ENCODE peak calls at places on chromosomes 13 and 19, in five cellular contexts. One of them, this sample, is unnamed.
A peak's percentile ranks its signal among the peaks of the same experiment; 100 is the strongest.

GRCh38 chr13:52371736-52372247 is 34.2 kb downstream of the THSD1 start:
- DNase-seq in kidney glomerular epithelial cell: peak; percentile 91
- DNase-seq in ELR: peak; percentile 69
- DNase-seq in GM23248: peak; percentile 64
- DNase-seq in Caco-2: no peak
- DNase-seq in this sample: no peak

GRCh38 chr19:36719687-36720556 is 32.5 kb downstream of the ZNF567 start:
- DNase-seq in GM23248: peak; percentile 22
- DNase-seq in ELR: peak; percentile 8
- DNase-seq in kidney glomerular epithelial cell: no peak
- DNase-seq in Caco-2: no peak
- DNase-seq in this sample: no peak

GRCh38 chr13:27442797-27443196 is 7.6 kb downstream of the MTIF3 start:
- DNase-seq in ELR: no peak
- DNase-seq in kidney glomerular epithelial cell: no peak
- DNase-seq in GM23248: no peak
- DNase-seq in Caco-2: no peak
- DNase-seq in this sample: no peak

GRCh38 chr13:89891416-89891815 is 1456.1 kb upstream of the MIR17HG start:
- DNase-seq in Caco-2: no peak
- DNase-seq in ELR: no peak
- DNase-seq in GM23248: no peak
- DNase-seq in kidney glomerular epithelial cell: no peak
- DNase-seq in this sample: no peak

GRCh38 chr13:101941095-101941777 is 460.6 kb downstream of the FGF14 start:
- DNase-seq in ELR: peak; percentile 27
- DNase-seq in GM23248: peak; percentile 16
- DNase-seq in Caco-2: no peak
- DNase-seq in kidney glomerular epithelial cell: no peak
- DNase-seq in this sample: peak; percentile 61

GRCh38 chr19:33905473-33905936 is 108.8 kb downstream of the KCTD15 start:
- DNase-seq in ELR: no peak
- DNase-seq in GM23248: no peak
- DNase-seq in Caco-2: no peak
- DNase-seq in kidney glomerular epithelial cell: peak; percentile 7
- DNase-seq in this sample: no peak

GRCh38 chr13:114102521-114103288 is 29.7 kb downstream of the RASA3 start:
- DNase-seq in GM23248: no peak
- DNase-seq in Caco-2: peak; percentile 22
- DNase-seq in kidney glomerular epithelial cell: no peak
- DNase-seq in ELR: no peak
- DNase-seq in this sample: no peak

GRCh38 chr19:17334414-17335409 is at the start of gene ANO8:
- DNase-seq in kidney glomerular epithelial cell: peak; percentile 91
- DNase-seq in Caco-2: peak; percentile 99
- DNase-seq in GM23248: peak; percentile 99
- DNase-seq in ELR: peak; percentile 99
- DNase-seq in this sample: peak; percentile 100

GRCh38 chr19:13398780-13399726 is 107.2 kb downstream of the CACNA1A start:
- DNase-seq in Caco-2: no peak
- DNase-seq in kidney glomerular epithelial cell: peak; percentile 93
- DNase-seq in ELR: peak; percentile 94
- DNase-seq in GM23248: peak; percentile 95
- DNase-seq in this sample: peak; percentile 75

GRCh38 chr13:30192320-30193093 is 114.8 kb downstream of the KATNAL1 start:
- DNase-seq in Caco-2: no peak
- DNase-seq in GM23248: peak; percentile 5
- DNase-seq in ELR: no peak
- DNase-seq in kidney glomerular epithelial cell: no peak
- DNase-seq in this sample: no peak

GRCh38 chr19:9041023-9041422 is 30.8 kb upstream of the MUC16 start:
- DNase-seq in GM23248: no peak
- DNase-seq in Caco-2: no peak
- DNase-seq in ELR: no peak
- DNase-seq in kidney glomerular epithelial cell: no peak
- DNase-seq in this sample: no peak

GRCh38 chr19:13823256-13823655 is 28.0 kb downstream of the ZSWIM4 start:
- DNase-seq in ELR: no peak
- DNase-seq in Caco-2: no peak
- DNase-seq in kidney glomerular epithelial cell: no peak
- DNase-seq in GM23248: no peak
- DNase-seq in this sample: no peak

GRCh38 chr19:53132231-53132991 is at the start of gene ZNF415:
- DNase-seq in Caco-2: peak; percentile 93
- DNase-seq in ELR: peak; percentile 81
- DNase-seq in kidney glomerular epithelial cell: peak; percentile 38
- DNase-seq in GM23248: peak; percentile 96
- DNase-seq in this sample: peak; percentile 65

This sample was measured in fibroblast of gingiva.